ENCODE peak calls at places on chromosomes 12 and 14, in five cellular contexts. Q is GM12864, J is BE2C, P is Peyer's patch, E is astrocyte. M is an unnamed sample.

GRCh38 chr12:106670131-106670530 is 87.3 kb downstream of the RFX4 start:
- DNase-seq in Q (no peak), J (no peak), P (no peak), E (no peak), M (no peak)

GRCh38 chr12:61422786-61423185 is 837.4 kb upstream of the USP15 start:
- DNase-seq in Q (no peak), J (no peak), P (no peak), E (no peak), M (no peak)

GRCh38 chr12:55172686-55173085 is 46.5 kb downstream of the OR9K2 start:
- DNase-seq in Q (no peak), J (no peak), P (no peak), E (no peak), M (no peak)

GRCh38 chr12:120230326-120230973 is 29.5 kb upstream of the RPLP0 start:
- DNase-seq in Q (no peak), J (peak; percentile 79), P (peak; percentile 74), E (peak; percentile 95), M (peak; percentile 91)

GRCh38 chr12:69467400-69467799 is 2.8 kb upstream of the FRS2 start:
- DNase-seq in Q (no peak), J (no peak), P (no peak), E (no peak), M (no peak)

GRCh38 chr14:96268426-96269358 is 12.7 kb downstream of the BDKRB1 start:
- DNase-seq in Q (no peak), J (peak; percentile 62), P (peak; percentile 62), E (peak; percentile 96), M (peak; percentile 94)

GRCh38 chr14:71242237-71242748 is 335.0 kb downstream of the PCNX1 start:
- DNase-seq in Q (no peak), J (peak; percentile 34), P (no peak), E (peak; percentile 80), M (peak; percentile 94)

GRCh38 chr14:61051046-61051445 is 70.0 kb downstream of the SLC38A6 start:
- DNase-seq in Q (no peak), J (no peak), P (no peak), E (no peak), M (peak; percentile 51)

DNA sequence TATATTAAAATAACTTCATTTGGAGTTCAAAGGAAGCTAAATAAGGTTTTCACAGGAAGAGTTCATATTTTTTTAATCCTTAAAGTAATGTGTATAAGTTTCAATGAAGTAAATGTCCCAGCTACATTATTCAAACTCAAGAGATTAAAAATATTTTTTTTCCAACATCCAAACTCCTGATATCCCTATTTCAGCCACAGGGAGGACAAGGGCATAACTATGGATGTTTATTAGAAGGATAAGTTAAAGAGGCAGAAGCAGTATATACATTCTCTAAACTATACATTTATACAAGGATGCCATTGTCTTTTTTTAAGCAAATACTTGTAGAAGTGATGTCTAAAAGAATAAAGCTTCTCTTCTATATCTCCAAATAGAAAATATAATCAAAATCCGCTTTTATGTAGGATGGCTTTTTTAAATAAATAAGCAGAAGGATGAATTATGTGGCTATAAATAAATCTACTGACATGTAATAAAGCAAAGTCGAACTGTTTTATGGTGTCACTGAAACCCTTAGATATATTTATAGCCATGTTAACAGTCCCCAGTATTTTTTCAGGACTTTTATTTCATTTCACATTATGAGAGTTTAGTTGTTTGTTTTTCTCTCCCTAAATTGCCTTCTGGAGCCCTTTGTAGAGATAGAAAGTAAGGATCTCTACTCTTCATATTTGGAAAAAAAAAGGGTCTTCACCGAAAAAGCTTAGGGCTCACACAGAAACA is 936.5 kb downstream of the DIO2 start:
- DNase-seq in Q (no peak), J (no peak), P (no peak), E (no peak), M (no peak)
- TF ChIP-seq CTCF in Q (no peak), J (no peak), P (no peak), E (peak; percentile 25), M (peak; percentile 8)

GRCh38 chr14:69700609-69701008 is 66.3 kb upstream of the SRSF5 start:
- DNase-seq in Q (no peak), J (no peak), P (no peak), E (no peak), M (no peak)

GRCh38 chr14:69699743-69700309 is 67.1 kb upstream of the SRSF5 start:
- DNase-seq in Q (no peak), J (no peak), P (no peak), E (no peak), M (no peak)

GRCh38 chr14:69703047-69704046 is 63.6 kb upstream of the SRSF5 start:
- DNase-seq in Q (no peak), J (no peak), P (no peak), E (no peak), M (no peak)

GRCh38 chr14:69701269-69701668 is 65.7 kb upstream of the SRSF5 start:
- DNase-seq in Q (no peak), J (no peak), P (no peak), E (no peak), M (no peak)

DNA sequence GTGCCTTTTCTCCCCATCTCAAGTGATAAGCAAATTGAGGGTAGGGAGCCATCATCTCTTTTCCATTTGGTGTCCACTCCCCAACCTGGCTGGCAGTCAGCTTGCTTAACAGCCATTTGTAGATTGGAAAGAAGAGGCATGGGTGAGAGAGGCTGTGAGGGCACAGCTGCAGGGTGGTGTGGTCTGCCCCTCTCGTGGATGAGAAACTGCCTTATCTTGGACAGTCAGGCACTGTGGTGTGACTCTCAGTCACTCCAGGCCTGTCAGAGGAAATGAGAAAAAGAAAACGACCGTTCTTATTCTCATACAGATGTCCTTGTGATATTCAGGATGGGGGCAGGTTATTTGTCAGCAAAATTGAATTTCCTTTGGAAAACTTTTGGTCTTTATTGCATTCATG is 65.1 kb upstream of the SRSF5 start:
- DNase-seq in Q (no peak), J (no peak), P (no peak), E (no peak), M (no peak)
- H3K4me3 ChIP-seq in Q (no peak overlapping the region), J (no peak overlapping the region), P (no peak overlapping the region), E (no peak overlapping the region), M (no peak overlapping the region)

GRCh38 chr12:1932264-1932777 is 13.9 kb upstream of the CACNA2D4 start:
- DNase-seq in Q (no peak), J (peak; percentile 70), P (peak; percentile 60), E (peak; percentile 34), M (peak; percentile 30)

GRCh38 chr12:1934831-1935230 is 16.4 kb upstream of the CACNA2D4 start:
- DNase-seq in Q (no peak), J (no peak), P (no peak), E (no peak), M (no peak)

GRCh38 chr12:1935242-1935641 is 16.8 kb upstream of the CACNA2D4 start:
- DNase-seq in Q (no peak), J (no peak), P (no peak), E (no peak), M (no peak)

GRCh38 chr12:1934068-1934467 is 15.6 kb upstream of the CACNA2D4 start:
- DNase-seq in Q (no peak), J (no peak), P (no peak), E (no peak), M (no peak)

DNA sequence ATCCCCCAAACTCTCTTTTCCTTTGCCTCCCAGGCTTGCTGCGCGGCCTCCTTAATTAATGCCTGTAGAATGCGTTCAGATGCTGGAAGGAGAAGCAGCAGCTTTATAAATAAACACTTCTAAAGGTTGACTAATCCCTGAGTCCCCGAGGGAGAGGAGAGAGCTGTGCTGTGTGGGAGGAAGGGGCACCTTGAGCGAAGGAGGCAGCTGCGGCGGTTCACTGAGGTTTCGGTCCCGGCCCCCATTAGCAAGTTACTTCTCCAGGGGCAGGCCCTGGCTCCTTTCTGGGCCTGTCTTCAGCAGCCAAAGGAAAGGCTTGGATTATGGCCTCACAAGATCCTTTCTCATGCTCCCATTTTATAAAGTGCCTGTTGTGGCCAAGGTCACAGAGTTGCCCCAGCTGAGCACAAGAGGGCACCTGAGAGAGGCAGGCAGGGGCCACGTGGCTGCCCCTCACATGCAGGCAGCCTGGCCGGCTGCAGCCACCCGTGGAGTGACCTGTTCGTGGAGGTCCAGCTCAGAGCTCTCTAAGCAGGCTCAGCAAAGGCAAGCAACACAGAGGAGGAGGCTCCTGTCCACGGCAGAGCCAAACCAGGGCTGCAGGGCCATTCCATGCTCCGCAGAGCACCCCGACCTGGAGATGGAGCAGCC is 15.0 kb upstream of the CACNA2D4 start:
- DNase-seq in Q (no peak), J (no peak), P (no peak), E (peak; percentile 65), M (no peak)
- TF ChIP-seq CTCF in Q (peak; percentile 9), J (no peak), P (no peak), E (no peak), M (no peak)

GRCh38 chr14:104968541-104969401 is 9.4 kb downstream of the AHNAK2 start:
- DNase-seq in Q (no peak), J (peak; percentile 57), P (peak; percentile 90), E (peak; percentile 12), M (peak; percentile 40)
- H3K4me3 ChIP-seq in Q (no peak overlapping the region), J (peak overlapping the region; percentile 52), P (no peak overlapping the region), E (peak overlapping the region; percentile 25), M (peak overlapping the region; percentile 82)

GRCh38 chr14:85197976-85198375 is 332.0 kb upstream of the FLRT2 start:
- DNase-seq in Q (no peak), J (no peak), P (no peak), E (no peak), M (no peak)

GRCh38 chr14:85191986-85192385 is 338.0 kb upstream of the FLRT2 start:
- DNase-seq in Q (no peak), J (no peak), P (no peak), E (no peak), M (no peak)

GRCh38 chr14:85190251-85190650 is 339.7 kb upstream of the FLRT2 start:
- DNase-seq in Q (no peak), J (no peak), P (no peak), E (no peak), M (no peak)

GRCh38 chr14:85195872-85196477 is 334.0 kb upstream of the FLRT2 start:
- DNase-seq in Q (no peak), J (no peak), P (no peak), E (no peak), M (peak; percentile 17)
- TF ChIP-seq CTCF in Q (peak; percentile 18), J (peak; percentile 41), P (no peak), E (peak; percentile 66), M (peak; percentile 73)